ENCODE peak calls at places on chromosomes 13 and 19, in ten cellular contexts. W is psoas muscle, R is AG10803, O is WTC11, A is HFFc6, F is retinal pigment epithelial cell, I is nephron progenitor cell, V is heart left ventricle, M is mammary epithelial cell, H is bronchial epithelial cell. D is an unnamed sample.

GRCh38 chr13:36875431-36875830 is 44.6 kb downstream of the SMAD9 start:
- DNase-seq in W (no peak), R (no peak), O (no peak), A (no peak), F (no peak), I (no peak), V (no peak), M (no peak), H (no peak), D (no peak)

GRCh38 chr19:41690801-41691065 is 2.7 kb upstream of the CEACAM7 start:
- DNase-seq in W (no peak), R (no peak), O (no peak), A (no peak), F (no peak), I (no peak), V (no peak), M (no peak), H (no peak), D (no peak)

GRCh38 chr19:3098515-3099346 is 4.6 kb downstream of the GNA11 start:
- DNase-seq in W (peak; percentile 87), R (peak; percentile 43), O (no peak), A (no peak), F (no peak), I (no peak), V (peak; percentile 89), M (peak; percentile 46), H (no peak), D (no peak)

GRCh38 chr13:59914556-59914955 is 249.2 kb downstream of the DIAPH3 start:
- DNase-seq in W (no peak), R (peak; percentile 57), O (no peak), A (peak; percentile 36), F (no peak), I (no peak), V (no peak), M (no peak), H (no peak), D (no peak)

GRCh38 chr13:60134376-60134775 is 29.4 kb downstream of the DIAPH3 start:
- DNase-seq in W (no peak), R (peak; percentile 32), O (peak; percentile 32), A (peak; percentile 12), F (no peak), I (no peak), V (no peak), M (no peak), H (no peak), D (no peak)

GRCh38 chr19:35753634-35754364 is 3.0 kb downstream of the HSPB6 start:
- DNase-seq in W (no peak), R (no peak), O (no peak), A (no peak), F (no peak), I (no peak), V (peak; percentile 42), M (no peak), H (no peak), D (no peak)

GRCh38 chr19:46508206-46508605 is 12.5 kb upstream of the PNMA8B start:
- DNase-seq in W (no peak), R (no peak), O (no peak), A (no peak), F (no peak), I (no peak), V (no peak), M (no peak), H (no peak), D (no peak)

GRCh38 chr19:53177986-53178385 is 15.2 kb downstream of the ZNF665 start:
- DNase-seq in W (no peak), R (no peak), O (no peak), A (no peak), F (no peak), I (no peak), V (no peak), M (no peak), H (no peak), D (no peak)

GRCh38 chr19:607301-608154 is 17.8 kb downstream of the HCN2 start:
- DNase-seq in W (no peak), R (no peak), O (no peak), A (no peak), F (no peak), I (no peak), V (no peak), M (no peak), H (no peak), D (no peak)

GRCh38 chr13:57631607-57632275 is at the start of gene PCDH17:
- DNase-seq in W (peak; percentile 53), R (peak; percentile 4), O (peak; percentile 54), A (no peak), F (no peak), I (peak; percentile 50), V (peak; percentile 56), M (no peak), H (no peak), D (peak; percentile 34)

GRCh38 chr13:66519259-66519658 is 710.9 kb downstream of the PCDH9 start:
- DNase-seq in W (no peak), R (no peak), O (no peak), A (no peak), F (no peak), I (no peak), V (no peak), M (no peak), H (no peak), D (no peak)

GRCh38 chr13:76969488-76970365 is 21.4 kb downstream of the ACOD1 start:
- DNase-seq in W (no peak), R (peak; percentile 10), O (no peak), A (peak; percentile 13), F (no peak), I (no peak), V (no peak), M (peak; percentile 88), H (peak; percentile 90), D (no peak)

GRCh38 chr19:40908981-40909380 is 26.9 kb upstream of the CYP2A7 start:
- DNase-seq in W (no peak), R (no peak), O (no peak), A (no peak), F (no peak), I (no peak), V (no peak), M (no peak), H (no peak), D (no peak)

GRCh38 chr19:55216461-55217198 is 7.3 kb upstream of the PTPRH start:
- DNase-seq in W (peak; percentile 87), R (peak; percentile 99), O (peak; percentile 92), A (peak; percentile 99), F (peak; percentile 97), I (peak; percentile 97), V (peak; percentile 85), M (peak; percentile 99), H (peak; percentile 99), D (peak; percentile 72)

GRCh38 chr19:4036576-4037300 is 29.2 kb downstream of the PIAS4 start:
- DNase-seq in W (no peak), R (no peak), O (no peak), A (no peak), F (no peak), I (no peak), V (no peak), M (no peak), H (no peak), D (no peak)

GRCh38 chr19:46761418-46761831 is 15.2 kb upstream of the STRN4 start:
- DNase-seq in W (no peak), R (peak; percentile 91), O (no peak), A (peak; percentile 22), F (no peak), I (no peak), V (no peak), M (no peak), H (peak; percentile 37), D (no peak)

GRCh38 chr13:46057251-46058015 is 4.9 kb upstream of the ZC3H13 start:
- DNase-seq in W (no peak), R (peak; percentile 75), O (no peak), A (peak; percentile 25), F (peak; percentile 90), I (no peak), V (no peak), M (peak; percentile 70), H (no peak), D (no peak)

GRCh38 chr13:40503966-40504591 is 162.4 kb downstream of the FOXO1 start:
- DNase-seq in W (no peak), R (peak; percentile 62), O (no peak), A (peak; percentile 67), F (no peak), I (no peak), V (no peak), M (peak; percentile 96), H (peak; percentile 96), D (no peak)

GRCh38 chr13:84239032-84239431 is 356.8 kb upstream of the SLITRK1 start:
- DNase-seq in W (no peak), R (no peak), O (no peak), A (no peak), F (no peak), I (no peak), V (no peak), M (no peak), H (no peak), D (no peak)
- TF ChIP-seq CTCF in W (no peak), R (no peak), O (no peak), A (no peak), F (no peak), I (no peak), V (no peak), M (no peak), H (no peak), D (no peak)

DNA sequence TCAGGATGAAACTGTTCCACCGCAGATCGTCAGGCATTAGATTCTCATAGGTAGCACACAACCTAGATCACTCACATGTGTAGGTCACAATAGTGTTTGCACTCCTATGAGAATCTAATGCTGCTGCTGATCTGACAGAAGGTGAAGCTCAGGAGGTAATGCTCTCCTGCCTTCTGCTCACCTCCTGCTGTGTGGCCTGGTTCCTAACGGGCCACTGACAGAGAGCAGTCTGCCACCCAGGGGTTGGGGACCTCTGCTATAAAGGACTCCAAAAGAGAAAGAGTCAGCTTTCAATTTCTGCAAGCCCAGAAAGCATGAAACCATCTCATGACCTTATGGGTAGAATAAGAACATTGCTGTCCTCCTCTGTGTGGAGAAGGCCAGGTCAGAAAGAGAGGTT is 43.5 kb upstream of the PCCA start:
- DNase-seq in W (no peak), R (no peak), O (no peak), A (no peak), F (no peak), I (no peak), V (no peak), M (no peak), H (no peak), D (no peak)
- TF ChIP-seq CTCF in W (no peak), R (no peak), O (no peak), A (no peak), F (no peak), I (no peak), V (no peak), M (no peak), H (no peak), D (no peak)

DNA sequence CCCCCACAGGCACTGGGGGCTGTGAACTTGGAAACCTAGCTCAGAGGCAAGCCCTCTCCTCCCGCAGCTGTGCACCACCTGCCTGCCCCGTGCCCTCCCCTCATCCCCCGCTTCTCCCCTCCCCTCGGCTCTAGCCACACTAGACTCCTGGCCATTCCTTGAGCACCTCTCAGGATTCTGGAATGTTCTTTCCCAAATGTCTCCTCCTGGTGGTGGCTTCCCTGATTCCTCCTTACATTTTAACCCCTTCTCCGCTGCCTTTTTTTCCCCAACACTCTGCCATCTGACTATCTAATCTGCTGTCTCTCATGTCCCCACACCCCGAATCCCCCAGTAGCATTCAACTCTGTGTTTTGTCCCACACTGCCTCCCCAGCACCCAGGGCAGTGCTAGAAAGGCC is 6.7 kb downstream of the NANOS3 start:
- DNase-seq in W (no peak), R (no peak), O (peak; percentile 43), A (no peak), F (no peak), I (no peak), V (no peak), M (no peak), H (no peak), D (no peak)
- TF ChIP-seq CTCF in W (no peak), R (peak; percentile 39), O (no peak), A (peak; percentile 62), F (peak; percentile 23), I (no peak), V (no peak), M (peak; percentile 33), H (peak; percentile 30), D (no peak)

GRCh38 chr13:31913459-31913858 is 118.1 kb upstream of the FRY start:
- DNase-seq in W (no peak), R (peak; percentile 76), O (no peak), A (peak; percentile 39), F (no peak), I (no peak), V (no peak), M (no peak), H (no peak), D (no peak)
- TF ChIP-seq CTCF in W (no peak), R (peak; percentile 54), O (no peak), A (peak; percentile 31), F (no peak), I (no peak), V (no peak), M (peak; percentile 36), H (no peak), D (no peak)